ENCODE peak calls at places on chromosomes 13 and 19, in eight cellular contexts. Q is mesothelial cell of epicardium, G is WTC11, V is cardiac fibroblast, Y is GM06990, U is ovary, L is thoracic aorta, A is sigmoid colon. S is an unnamed sample.

GRCh38 chr19:20247016-20247683 is 80.1 kb downstream of the ZNF486 start:
- DNase-seq in U (peak), Y (no peak), A (no peak), Q (no peak), G (peak), L (no peak), V (peak), S (no peak)

GRCh38 chr13:72109863-72110262 is 242.9 kb upstream of the DACH1 start:
- DNase-seq in L (no peak), Q (no peak), A (no peak), G (no peak), U (no peak), V (no peak), Y (no peak), S (no peak)

GRCh38 chr13:22596157-22596863 is 584.5 kb upstream of the SGCG start:
- DNase-seq in A (no peak), L (no peak), Q (no peak), V (no peak), Y (no peak), U (no peak), G (no peak), S (no peak)

GRCh38 chr13:98524793-98525192 is 52.1 kb downstream of the STK24 start:
- DNase-seq in U (no peak), G (no peak), V (no peak), Y (no peak), Q (no peak), L (no peak), A (no peak), S (no peak)

GRCh38 chr19:45507864-45508680 is 793 bp downstream of the VASP start:
- DNase-seq in Y (peak), G (peak), Q (no peak), U (peak), V (no peak), A (peak), L (no peak), S (peak)

GRCh38 chr19:20928371-20928770 is 5.3 kb downstream of the ZNF85 start:
- DNase-seq in Y (no peak), Q (no peak), L (no peak), U (no peak), V (peak), G (no peak), A (no peak), S (no peak)

GRCh38 chr19:55487884-55488687 is at the start of gene SSC5D:
- DNase-seq in G (no peak), L (no peak), Y (no peak), Q (no peak), A (peak), U (peak), V (peak), S (no peak)

GRCh38 chr19:7772752-7773291 is 9.8 kb downstream of the CLEC4M start:
- DNase-seq in A (no peak), G (no peak), U (no peak), V (peak), Y (peak), L (no peak), Q (no peak), S (no peak)

GRCh38 chr13:65606622-65607021 is 1623.5 kb downstream of the PCDH9 start:
- DNase-seq in V (peak), Y (no peak), L (no peak), Q (no peak), A (no peak), U (no peak), G (no peak), S (no peak)

GRCh38 chr19:48613024-48613851 is 1.6 kb downstream of the FAM83E start:
- DNase-seq in U (no peak), Q (no peak), A (no peak), Y (no peak), L (no peak), V (no peak), G (no peak), S (no peak)

GRCh38 chr19:29834991-29835390 is 23.2 kb downstream of the CCNE1 start:
- DNase-seq in Q (no peak), Y (no peak), G (no peak), V (no peak), L (no peak), A (no peak), U (no peak), S (no peak)

GRCh38 chr19:42325308-42325895 is at the start of gene MEGF8:
- DNase-seq in Y (peak), L (peak), Q (peak), G (peak), A (peak), U (peak), V (peak), S (peak)

GRCh38 chr19:7337380-7338194 is 11.2 kb upstream of the ARHGEF18 start:
- DNase-seq in Y (peak), L (no peak), A (peak), U (no peak), V (no peak), Q (no peak), G (no peak), S (peak)

GRCh38 chr13:98664047-98664446 is 87.1 kb upstream of the STK24 start:
- DNase-seq in L (no peak), U (no peak), Y (no peak), A (no peak), Q (no peak), V (no peak), G (no peak), S (no peak)

GRCh38 chr13:34128661-34129060 is 310.7 kb downstream of the RFC3 start:
- DNase-seq in L (no peak), Y (no peak), U (no peak), G (no peak), Q (no peak), V (no peak), A (no peak), S (no peak)

GRCh38 chr13:91664036-91664435 is 265.6 kb downstream of the GPC5 start:
- DNase-seq in G (no peak), V (no peak), L (no peak), Y (no peak), Q (no peak), A (no peak), U (no peak), S (no peak)

GRCh38 chr13:27968316-27969072 is 621 bp downstream of the CDX2 start:
- DNase-seq in U (no peak), A (no peak), G (peak), L (no peak), Y (no peak), Q (no peak), V (no peak), S (no peak)

GRCh38 chr19:3722443-3723109 is 14.4 kb downstream of the TJP3 start:
- DNase-seq in U (no peak), Q (no peak), G (peak), A (no peak), Y (no peak), V (no peak), L (no peak), S (no peak)

DNA sequence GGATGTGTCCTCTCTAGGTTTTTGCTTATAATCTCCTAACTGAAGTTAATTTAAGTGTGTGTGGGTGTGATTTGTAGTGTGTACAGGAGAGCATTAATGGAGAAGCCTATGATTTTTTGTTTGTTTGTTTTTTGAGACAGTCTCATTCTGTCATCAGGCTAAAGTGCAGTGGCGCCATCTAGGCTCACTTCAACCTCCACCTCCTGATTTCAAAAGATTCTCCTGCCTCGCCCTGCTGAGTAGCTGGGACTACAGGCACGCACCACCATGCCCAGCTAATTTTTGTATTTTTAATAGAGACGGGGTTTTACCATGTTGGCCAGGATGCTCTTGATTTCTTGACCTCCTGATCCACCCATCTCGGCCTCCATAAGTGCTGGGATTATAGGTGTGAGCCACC is 20.6 kb downstream of the ZNF701 start:
- DNase-seq in Y (no peak), G (peak), Q (no peak), L (no peak), U (no peak), V (no peak), A (no peak), S (no peak)
- TF ChIP-seq CTCF in Y (no peak), G (no peak), Q (no peak), L (no peak), U (no peak), V (no peak), A (no peak), S (no peak)

GRCh38 chr13:44739539-44739938 is 163.4 kb upstream of the TSC22D1 start:
- DNase-seq in V (no peak), Y (no peak), G (no peak), A (no peak), U (no peak), L (no peak), Q (no peak), S (no peak)

GRCh38 chr13:44735806-44736205 is 159.7 kb upstream of the TSC22D1 start:
- DNase-seq in Y (no peak), Q (no peak), V (no peak), A (no peak), L (no peak), U (no peak), G (no peak), S (no peak)

GRCh38 chr13:44739120-44739519 is 163.0 kb upstream of the TSC22D1 start:
- DNase-seq in G (no peak), V (no peak), L (no peak), A (no peak), Q (no peak), Y (no peak), U (no peak), S (no peak)

GRCh38 chr13:44734204-44734707 is 158.1 kb upstream of the TSC22D1 start:
- DNase-seq in G (no peak), U (no peak), A (no peak), Y (no peak), L (no peak), Q (no peak), V (peak), S (no peak)

DNA sequence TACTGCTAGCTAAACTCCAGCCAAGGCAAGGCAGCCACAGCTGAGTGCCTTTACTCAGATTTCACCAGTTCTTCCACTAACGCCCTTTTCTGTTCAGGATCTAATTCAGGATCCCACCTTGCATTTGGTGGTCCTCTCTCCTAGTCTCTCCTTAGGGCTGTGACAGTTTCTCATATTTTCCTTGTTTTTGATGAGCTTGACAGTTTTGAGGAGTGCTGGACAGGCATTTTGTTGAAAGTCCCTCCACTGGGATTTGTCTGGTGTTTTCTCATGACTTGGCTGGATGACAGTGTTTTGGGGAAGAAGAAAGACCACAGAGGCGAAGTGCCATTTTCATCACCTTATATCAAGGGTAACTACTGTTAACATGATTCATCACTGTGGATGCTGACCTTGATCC is 162.3 kb upstream of the TSC22D1 start:
- DNase-seq in A (no peak), Y (no peak), Q (no peak), G (no peak), L (no peak), V (no peak), U (no peak), S (no peak)
- TF ChIP-seq CTCF in A (no peak), Y (no peak), Q (no peak), G (no peak), L (no peak), V (no peak), U (no peak), S (no peak)

GRCh38 chr19:2426661-2427322 is 594 bp downstream of the TIMM13 start:
- DNase-seq in G (peak), V (peak), A (peak), U (peak), Y (no peak), L (no peak), Q (no peak), S (no peak)
- TF ChIP-seq CTCF in G (no peak), V (no peak), A (no peak), U (no peak), Y (no peak), L (no peak), Q (no peak), S (no peak)

GRCh38 chr19:1811942-1812425 is at the start of gene ATP8B3:
- DNase-seq in L (no peak), G (no peak), V (no peak), U (no peak), Y (no peak), Q (no peak), A (no peak), S (no peak)
- TF ChIP-seq CTCF in L (no peak), G (no peak), V (no peak), U (no peak), Y (peak), Q (peak), A (no peak), S (no peak)

GRCh38 chr13:61109741-61110140 is 305.9 kb downstream of the PCDH20 start:
- DNase-seq in V (no peak), G (no peak), U (no peak), Y (no peak), A (no peak), L (no peak), Q (no peak), S (no peak)
- TF ChIP-seq CTCF in V (no peak), G (no peak), U (no peak), Y (no peak), A (no peak), L (no peak), Q (no peak), S (no peak)

GRCh38 chr19:51830263-51830662 is 35.3 kb downstream of the FPR3 start:
- DNase-seq in U (no peak), V (peak), G (no peak), L (no peak), A (no peak), Q (no peak), Y (no peak), S (no peak)
- TF ChIP-seq CTCF in U (peak), V (peak), G (no peak), L (no peak), A (no peak), Q (no peak), Y (no peak), S (no peak)

GRCh38 chr13:102718746-102719145 is 23.9 kb upstream of the METTL21C start:
- DNase-seq in Q (no peak), Y (no peak), U (no peak), L (no peak), G (no peak), A (no peak), V (no peak), S (no peak)
- TF ChIP-seq CTCF in Q (no peak), Y (no peak), U (no peak), L (no peak), G (no peak), A (no peak), V (no peak), S (no peak)

GRCh38 chr19:16247353-16248182 is 49.9 kb downstream of the AP1M1 start:
- DNase-seq in L (peak), G (peak), A (peak), Y (peak), V (peak), U (peak), Q (peak), S (peak)
- TF ChIP-seq CTCF in L (peak), G (peak), A (peak), Y (peak), V (peak), U (peak), Q (peak), S (peak)

DNA sequence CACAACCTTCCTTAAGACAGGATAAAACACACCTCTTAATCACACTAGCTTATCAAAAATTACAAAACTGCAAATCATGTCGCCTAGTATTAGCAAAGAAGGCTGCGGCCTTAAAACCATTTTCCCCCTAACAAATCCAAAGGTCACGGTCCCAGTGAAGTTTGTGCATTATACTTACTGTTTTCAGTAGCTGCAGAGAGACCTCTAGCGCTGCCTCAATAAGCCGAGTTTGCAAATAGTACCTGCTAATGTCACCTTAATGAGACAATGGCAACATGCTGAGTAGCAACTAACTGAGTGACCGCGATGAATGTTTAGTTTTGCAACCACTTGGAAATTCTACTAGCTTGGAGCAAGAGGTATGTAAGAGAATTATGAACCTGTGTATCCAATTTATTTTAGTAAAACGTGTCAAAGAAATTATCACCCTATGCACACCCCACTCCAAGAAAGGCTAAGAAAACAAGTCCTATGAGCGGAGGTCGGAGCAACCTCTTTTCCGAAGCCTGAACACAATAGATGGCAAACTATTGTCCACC is 1.2 kb downstream of the KPNA3 start:
- DNase-seq in G (no peak), Y (no peak), A (no peak), U (no peak), Q (no peak), L (no peak), V (peak), S (no peak)
- TF ChIP-seq CTCF in G (no peak), Y (peak), A (no peak), U (no peak), Q (no peak), L (no peak), V (no peak), S (no peak)

S was measured in activated B cell treated with CpG ODN at 0.5 μM for 24 hours.